ENCODE peak calls at places on chromosomes 2 and 18, in eight cellular contexts. O, Y, N, V, U, P, A and T are unnamed samples.

GRCh38 chr18:10463096-10463495 is 8.7 kb downstream of the APCDD1 start:
- DNase-seq in O (no peak), Y (no peak), N (no peak), V (no peak), U (no peak), P (no peak), A (no peak), T (no peak)

GRCh38 chr2:67930156-67930555 is 132.6 kb downstream of the C1D start:
- DNase-seq in O (no peak), Y (no peak), N (no peak), V (no peak), U (no peak), P (no peak), A (peak), T (no peak)

GRCh38 chr2:65539633-65540032 is 107.2 kb upstream of the SPRED2 start:
- DNase-seq in O (no peak), Y (peak), N (no peak), V (no peak), U (no peak), P (no peak), A (no peak), T (no peak)

GRCh38 chr2:65919579-65920188 is 487.3 kb upstream of the SPRED2 start:
- DNase-seq in O (no peak), Y (no peak), N (peak), V (no peak), U (no peak), P (no peak), A (no peak), T (no peak)

GRCh38 chr18:2529154-2529553 is 42.2 kb downstream of the METTL4 start:
- DNase-seq in O (no peak), Y (no peak), N (no peak), V (no peak), U (no peak), P (no peak), A (peak), T (peak)

GRCh38 chr18:59669872-59670657 is 27.2 kb downstream of the CCBE1 start:
- DNase-seq in O (no peak), Y (no peak), N (no peak), V (no peak), U (no peak), P (no peak), A (no peak), T (no peak)

GRCh38 chr18:79245517-79246001 is 150.2 kb upstream of the NFATC1 start:
- DNase-seq in O (no peak), Y (no peak), N (peak), V (no peak), U (no peak), P (peak), A (no peak), T (no peak)

GRCh38 chr18:42893991-42894390 is 221.5 kb downstream of the RIT2 start:
- DNase-seq in O (no peak), Y (no peak), N (no peak), V (no peak), U (no peak), P (no peak), A (no peak), T (no peak)

GRCh38 chr2:134448650-134449049 is 194.8 kb downstream of the MGAT5 start:
- DNase-seq in O (no peak), Y (no peak), N (no peak), V (no peak), U (no peak), P (peak), A (no peak), T (no peak)
- TF ChIP-seq CTCF in O (no peak), Y (no peak), N (no peak), V (no peak), U (no peak), P (no peak), A (no peak), T (no peak)

GRCh38 chr18:63850010-63850409 is 37.5 kb upstream of the SERPINB2 start:
- DNase-seq in O (no peak), Y (peak), N (peak), V (no peak), U (peak), P (no peak), A (no peak), T (no peak)
- TF ChIP-seq CTCF in O (peak), Y (peak), N (peak), V (no peak), U (peak), P (no peak), A (peak), T (no peak)

GRCh38 chr2:74534411-74534810 is 4.7 kb downstream of the HTRA2 start:
- DNase-seq in O (no peak), Y (no peak), N (no peak), V (no peak), U (no peak), P (no peak), A (no peak), T (no peak)

GRCh38 chr2:74533464-74533863 is 3.7 kb downstream of the HTRA2 start:
- DNase-seq in O (no peak), Y (no peak), N (no peak), V (no peak), U (no peak), P (no peak), A (no peak), T (no peak)

GRCh38 chr2:74530239-74531161 is 767 bp downstream of the HTRA2 start:
- DNase-seq in O (no peak), Y (peak), N (no peak), V (peak), U (peak), P (peak), A (no peak), T (peak)

GRCh38 chr2:74531666-74532065 is 1.9 kb downstream of the HTRA2 start:
- DNase-seq in O (no peak), Y (no peak), N (no peak), V (no peak), U (no peak), P (no peak), A (no peak), T (no peak)

DNA sequence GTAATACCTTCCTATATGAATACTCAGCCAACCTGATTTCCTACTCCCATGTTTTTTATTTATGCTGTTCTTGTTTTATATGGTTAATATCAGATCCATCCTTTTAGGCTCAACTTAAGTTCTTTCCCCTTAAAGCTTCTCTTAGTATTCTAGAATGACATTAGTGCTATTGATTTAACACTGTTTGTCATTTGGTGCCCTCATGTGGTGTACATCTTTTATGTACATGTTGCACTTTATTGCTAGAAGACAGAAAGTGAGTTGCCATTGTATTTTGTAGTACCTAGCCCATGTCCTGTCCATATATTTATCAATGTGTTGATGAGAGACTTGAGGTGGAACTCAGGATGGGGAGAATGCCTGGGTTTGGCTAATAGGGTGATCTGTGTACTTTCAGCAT is 2.5 kb downstream of the HTRA2 start:
- DNase-seq in O (no peak), Y (no peak), N (peak), V (no peak), U (peak), P (no peak), A (no peak), T (no peak)
- TF ChIP-seq CTCF in O (peak), Y (peak), N (peak), V (no peak), U (peak), P (no peak), A (no peak), T (no peak)

DNA sequence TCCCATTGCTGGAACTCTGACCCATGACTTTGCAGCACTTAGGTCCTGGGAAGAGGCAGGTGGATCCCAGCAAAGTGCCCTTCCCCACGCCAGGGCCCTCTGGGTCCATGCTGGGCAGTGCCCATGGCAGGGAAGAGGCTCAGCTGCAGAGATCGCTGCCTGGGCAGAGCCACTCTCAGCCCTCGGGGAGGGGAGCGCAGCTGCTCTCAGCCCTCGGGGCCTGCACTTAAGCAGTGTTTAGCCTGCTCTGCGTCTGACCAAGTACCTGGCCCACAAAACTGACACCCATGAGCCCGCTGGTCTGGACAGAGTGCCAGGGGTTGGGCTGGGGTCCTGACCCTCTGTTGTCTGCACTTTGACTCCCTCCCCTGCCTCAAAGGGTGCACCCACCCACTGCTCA is 46.3 kb downstream of the AQP12A start:
- DNase-seq in O (no peak), Y (no peak), N (no peak), V (no peak), U (no peak), P (peak), A (no peak), T (no peak)
- TF ChIP-seq CTCF in O (no peak), Y (no peak), N (no peak), V (no peak), U (no peak), P (no peak), A (no peak), T (no peak)

GRCh38 chr2:2280483-2280882 is 50.6 kb downstream of the MYT1L start:
- DNase-seq in O (no peak), Y (no peak), N (no peak), V (no peak), U (no peak), P (no peak), A (no peak), T (no peak)
- TF ChIP-seq CTCF in O (no peak), Y (no peak), N (no peak), V (no peak), U (no peak), P (no peak), A (no peak), T (no peak)

GRCh38 chr2:12097860-12098259 is 351.4 kb downstream of the LPIN1 start:
- DNase-seq in O (no peak), Y (no peak), N (no peak), V (no peak), U (no peak), P (no peak), A (no peak), T (no peak)
- TF ChIP-seq CTCF in O (no peak), Y (no peak), N (no peak), V (no peak), U (no peak), P (no peak), A (no peak), T (no peak)

GRCh38 chr2:180907731-180908130 is 72.7 kb upstream of the UBE2E3 start:
- DNase-seq in O (no peak), Y (no peak), N (peak), V (no peak), U (peak), P (no peak), A (peak), T (no peak)

GRCh38 chr2:180910831-180911665 is 69.4 kb upstream of the UBE2E3 start:
- DNase-seq in O (no peak), Y (no peak), N (peak), V (no peak), U (no peak), P (no peak), A (no peak), T (no peak)
- TF ChIP-seq CTCF in O (no peak), Y (no peak), N (no peak), V (no peak), U (no peak), P (no peak), A (no peak), T (no peak)